ENCODE peak calls at places on chromosomes 16 and 17, in seven cellular contexts. One of them, this sample, is unnamed.

GRCh38 chr16:27318399-27319256 is 4.9 kb downstream of the IL4R start:
- DNase-seq in CD8-positive, alpha-beta T cell: peak; percentile 22
- DNase-seq in T1000: no peak
- DNase-seq in T-cell: peak; percentile 35
- DNase-seq in fibroblast of villous mesenchyme: peak; percentile 89
- DNase-seq in fibroblast of the conjunctiva: peak; percentile 12
- DNase-seq in left ventricle myocardium superior: peak; percentile 63
- DNase-seq in this sample: no peak

GRCh38 chr16:67966549-67967182 is 1.8 kb downstream of the SLC12A4 start:
- DNase-seq in CD8-positive, alpha-beta T cell: no peak
- DNase-seq in T1000: no peak
- DNase-seq in T-cell: no peak
- DNase-seq in fibroblast of villous mesenchyme: peak; percentile 61
- DNase-seq in fibroblast of the conjunctiva: no peak
- DNase-seq in left ventricle myocardium superior: peak; percentile 60
- DNase-seq in this sample: peak; percentile 65

GRCh38 chr16:52729731-52730130 is 182.8 kb upstream of the TOX3 start:
- DNase-seq in CD8-positive, alpha-beta T cell: no peak
- DNase-seq in T1000: no peak
- DNase-seq in T-cell: no peak
- DNase-seq in fibroblast of villous mesenchyme: no peak
- DNase-seq in fibroblast of the conjunctiva: no peak
- DNase-seq in left ventricle myocardium superior: no peak
- DNase-seq in this sample: no peak

GRCh38 chr16:55815320-55815719 is 17.6 kb downstream of the CES1 start:
- DNase-seq in CD8-positive, alpha-beta T cell: no peak
- DNase-seq in T1000: no peak
- DNase-seq in T-cell: no peak
- DNase-seq in fibroblast of villous mesenchyme: no peak
- DNase-seq in fibroblast of the conjunctiva: no peak
- DNase-seq in left ventricle myocardium superior: no peak
- DNase-seq in this sample: no peak

GRCh38 chr17:77441130-77441920 is 300.6 kb downstream of the SEC14L1 start:
- DNase-seq in CD8-positive, alpha-beta T cell: peak; percentile 59
- DNase-seq in T1000: no peak
- DNase-seq in T-cell: peak; percentile 76
- DNase-seq in fibroblast of villous mesenchyme: peak; percentile 86
- DNase-seq in fibroblast of the conjunctiva: no peak
- DNase-seq in left ventricle myocardium superior: no peak
- DNase-seq in this sample: no peak

GRCh38 chr17:47324224-47325020 is 667 bp downstream of the EFCAB13 start:
- DNase-seq in CD8-positive, alpha-beta T cell: peak; percentile 39
- DNase-seq in T1000: peak; percentile 60
- DNase-seq in T-cell: peak; percentile 44
- DNase-seq in fibroblast of villous mesenchyme: peak; percentile 52
- DNase-seq in fibroblast of the conjunctiva: no peak
- DNase-seq in left ventricle myocardium superior: peak; percentile 71
- DNase-seq in this sample: no peak

GRCh38 chr17:50772251-50772650 is 4.9 kb upstream of the ANKRD40CL start:
- DNase-seq in CD8-positive, alpha-beta T cell: no peak
- DNase-seq in T1000: no peak
- DNase-seq in T-cell: no peak
- DNase-seq in fibroblast of villous mesenchyme: no peak
- DNase-seq in fibroblast of the conjunctiva: no peak
- DNase-seq in left ventricle myocardium superior: no peak
- DNase-seq in this sample: no peak

GRCh38 chr17:11331790-11332526 is 90.9 kb downstream of the SHISA6 start:
- DNase-seq in CD8-positive, alpha-beta T cell: no peak
- DNase-seq in T1000: no peak
- DNase-seq in T-cell: no peak
- DNase-seq in fibroblast of villous mesenchyme: no peak
- DNase-seq in fibroblast of the conjunctiva: no peak
- DNase-seq in left ventricle myocardium superior: no peak
- DNase-seq in this sample: no peak

GRCh38 chr16:87647431-87648185 is 45.3 kb downstream of the JPH3 start:
- DNase-seq in CD8-positive, alpha-beta T cell: no peak
- DNase-seq in T1000: no peak
- DNase-seq in T-cell: no peak
- DNase-seq in fibroblast of villous mesenchyme: no peak
- DNase-seq in fibroblast of the conjunctiva: no peak
- DNase-seq in left ventricle myocardium superior: no peak
- DNase-seq in this sample: no peak

GRCh38 chr17:79620207-79621038 is 9.6 kb upstream of the RBFOX3 start:
- DNase-seq in CD8-positive, alpha-beta T cell: no peak
- DNase-seq in T1000: no peak
- DNase-seq in T-cell: no peak
- DNase-seq in fibroblast of villous mesenchyme: no peak
- DNase-seq in fibroblast of the conjunctiva: no peak
- DNase-seq in left ventricle myocardium superior: no peak
- DNase-seq in this sample: no peak